ENCODE peak calls at places on chromosomes 4 and X, in eight cellular contexts. O is neural crest cell, L is coronary artery, H is AG04449, M is IMR-90, T is dorsolateral prefrontal cortex, I is BE2C, F is GM10248. Q is an unnamed sample.
A peak's percentile ranks its signal among the peaks of the same experiment; 100 is the strongest.

GRCh38 chr4:163620738-163621137 is 126.2 kb downstream of the TMA16 start:
- DNase-seq in H (no peak), L (no peak), O (no peak), M (no peak), I (no peak), T (no peak), F (no peak), Q (no peak)

GRCh38 chr4:160887668-160888067 is 1276.1 kb downstream of the FSTL5 start:
- DNase-seq in T (no peak), F (no peak), L (no peak), H (no peak), M (no peak), I (no peak), O (no peak), Q (no peak)

GRCh38 chr4:140635606-140636005 is 66.8 kb upstream of the UCP1 start:
- DNase-seq in L (no peak), O (no peak), M (no peak), H (no peak), T (no peak), F (no peak), I (no peak), Q (no peak)

GRCh38 chrX:2907295-2907694 is 21.8 kb downstream of the ARSD start:
- DNase-seq in O (no peak), I (no peak), M (no peak), H (no peak), T (no peak), L (no peak), F (no peak), Q (no peak)

GRCh38 chr4:71449040-71449439 is 110.2 kb downstream of the SLC4A4 start:
- DNase-seq in F (no peak), M (no peak), I (no peak), T (no peak), O (no peak), L (no peak), H (no peak), Q (no peak)

GRCh38 chr4:96315815-96316214 is 475.9 kb downstream of the PDHA2 start:
- DNase-seq in I (peak; percentile 68), L (no peak), T (no peak), O (no peak), F (no peak), M (no peak), H (no peak), Q (no peak)

GRCh38 chr4:234178-234577 is 71.1 kb downstream of the ZNF732 start:
- DNase-seq in O (no peak), H (no peak), T (no peak), F (no peak), I (no peak), M (no peak), L (no peak), Q (no peak)

GRCh38 chrX:74922922-74923321 is 2.3 kb downstream of the NEXMIF start:
- DNase-seq in T (no peak), I (no peak), F (peak; percentile 45), L (no peak), O (no peak), M (no peak), H (no peak), Q (no peak)

GRCh38 chrX:3777416-3777815 is 64.0 kb upstream of the PRKX start:
- DNase-seq in L (no peak), I (no peak), H (no peak), T (no peak), F (no peak), O (no peak), M (no peak), Q (no peak)

GRCh38 chr4:182486895-182487294 is 243.7 kb downstream of the TENM3 start:
- DNase-seq in F (no peak), M (no peak), L (no peak), H (no peak), I (no peak), O (no peak), T (no peak), Q (no peak)

GRCh38 chr4:109434007-109434792 is 585 bp downstream of the SEC24B start:
- DNase-seq in F (peak; percentile 22), I (peak; percentile 42), H (no peak), T (peak; percentile 30), M (peak; percentile 18), L (peak; percentile 72), O (peak; percentile 27), Q (no peak)

GRCh38 chr4:130099159-130099558 is 1003.2 kb downstream of the C4orf33 start:
- DNase-seq in I (no peak), F (no peak), M (no peak), O (no peak), T (no peak), H (no peak), L (no peak), Q (no peak)

GRCh38 chr4:109745830-109746229 is 16.0 kb upstream of the PLA2G12A start:
- DNase-seq in F (no peak), T (no peak), M (no peak), O (no peak), H (no peak), L (no peak), I (no peak), Q (no peak)

GRCh38 chr4:53459548-53459947 is 82.1 kb downstream of the FIP1L1 start:
- DNase-seq in I (no peak), L (no peak), F (no peak), O (no peak), H (no peak), T (no peak), M (peak; percentile 60), Q (no peak)

GRCh38 chr4:150244600-150244999 is 166.4 kb downstream of the DCLK2 start:
- DNase-seq in O (no peak), L (no peak), M (peak; percentile 78), F (no peak), T (no peak), I (no peak), H (no peak), Q (no peak)

GRCh38 chr4:126051709-126052424 is 737.1 kb downstream of the FAT4 start:
- DNase-seq in M (peak; percentile 84), L (no peak), O (no peak), I (no peak), H (peak; percentile 31), T (no peak), F (no peak), Q (no peak)

DNA sequence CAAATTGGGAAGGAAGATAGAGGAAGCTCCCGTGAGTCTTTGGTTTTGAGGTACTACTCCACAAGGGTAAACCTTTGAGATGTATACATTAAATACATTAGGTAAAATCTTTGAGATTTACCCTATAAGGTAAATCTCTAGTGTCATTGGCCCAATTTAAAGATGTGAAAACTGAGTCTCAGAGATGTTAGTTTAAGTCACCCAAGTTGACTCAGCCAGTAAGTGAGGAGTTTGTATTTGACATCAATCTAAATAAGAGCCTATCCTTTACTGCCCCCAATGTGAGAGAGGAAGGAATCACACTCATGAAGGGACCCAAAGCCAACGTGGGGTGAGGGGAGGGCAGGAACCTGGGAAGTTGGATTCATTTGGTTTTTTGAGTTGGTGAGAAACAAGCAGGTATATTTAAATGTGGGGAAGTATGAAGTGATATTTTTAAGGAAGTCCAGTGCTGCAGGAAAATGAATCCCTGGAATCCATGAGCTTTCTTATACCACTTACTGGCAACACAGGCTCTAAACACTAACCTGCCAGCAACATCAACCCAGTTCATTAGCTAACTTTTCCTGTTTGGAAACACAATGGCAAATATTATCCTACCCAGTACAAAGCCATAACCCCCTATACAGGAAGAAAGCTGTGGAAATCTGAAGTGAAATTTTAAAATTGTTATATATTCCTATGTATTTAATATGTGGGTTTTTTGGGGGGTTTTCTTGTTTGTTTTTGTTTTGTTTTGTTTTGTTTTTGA is 55.3 kb downstream of the PALLD start:
- DNase-seq in H (no peak), I (no peak), O (no peak), T (no peak), F (no peak), L (no peak), M (no peak), Q (no peak)
- TF ChIP-seq CTCF in H (no peak), I (peak; percentile 44), O (no peak), T (no peak), F (no peak), L (no peak), M (peak; percentile 17), Q (peak; percentile 12)

GRCh38 chr4:73139245-73139644 is 69.7 kb upstream of the COX18 start:
- DNase-seq in M (no peak), F (no peak), T (no peak), L (no peak), O (no peak), H (no peak), I (no peak), Q (no peak)

GRCh38 chr4:73137121-73137520 is 67.6 kb upstream of the COX18 start:
- DNase-seq in F (no peak), H (no peak), O (no peak), I (no peak), M (no peak), T (no peak), L (no peak), Q (no peak)

GRCh38 chr4:73139991-73140390 is 70.5 kb upstream of the COX18 start:
- DNase-seq in O (no peak), F (no peak), H (no peak), M (peak; percentile 31), T (no peak), L (no peak), I (no peak), Q (no peak)

DNA sequence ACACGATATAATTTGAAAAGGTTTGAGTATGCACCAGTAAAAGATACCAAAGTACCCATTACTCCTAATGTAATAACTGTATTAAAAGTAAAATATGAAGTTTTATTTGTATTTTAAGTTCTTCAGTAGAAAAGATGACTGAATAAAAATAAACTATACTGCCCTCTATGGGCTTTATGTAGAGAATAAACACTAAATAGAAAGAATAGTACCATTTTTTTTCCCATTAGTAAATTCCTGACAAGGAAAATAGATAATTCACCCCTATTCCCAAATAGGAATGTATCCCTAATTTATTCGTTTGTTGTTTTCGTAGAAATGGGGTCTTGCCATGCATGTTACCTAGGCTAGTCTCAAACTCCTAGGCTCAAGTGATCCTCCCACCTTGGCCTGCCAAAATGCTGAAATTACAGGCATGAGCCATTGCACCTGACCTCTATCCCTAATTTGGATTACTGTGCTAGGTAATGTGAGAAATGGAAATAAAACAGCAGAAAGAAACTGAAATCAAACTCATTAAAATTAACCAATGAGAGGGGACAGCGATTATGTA is 73.6 kb upstream of the COX18 start:
- DNase-seq in I (no peak), H (no peak), T (no peak), M (no peak), O (no peak), F (no peak), L (no peak), Q (no peak)
- TF ChIP-seq CTCF in I (no peak), H (no peak), T (peak; percentile 49), M (peak; percentile 31), O (peak; percentile 56), F (no peak), L (no peak), Q (peak; percentile 25)

DNA sequence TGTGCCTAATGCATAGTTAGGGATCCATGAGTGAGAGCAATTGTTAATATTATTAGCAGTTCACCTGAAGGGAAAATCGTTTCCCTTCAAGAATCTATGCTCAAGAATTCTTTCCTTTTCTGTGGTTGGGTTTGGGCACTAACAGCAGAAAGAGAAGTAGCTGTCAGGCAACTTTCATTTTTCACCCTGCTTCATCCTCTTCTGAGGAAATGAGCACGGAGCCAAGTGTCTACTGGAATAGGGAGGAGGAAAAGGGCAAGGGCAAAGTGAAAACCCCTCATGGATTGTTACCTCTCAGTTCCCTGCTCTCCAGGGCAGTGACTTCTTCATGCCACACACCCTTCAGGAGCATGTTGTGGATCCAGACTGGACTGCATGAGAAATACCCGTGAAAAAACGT is 2.6 kb upstream of the HPGDS start:
- DNase-seq in F (no peak), L (no peak), I (no peak), O (no peak), T (no peak), H (no peak), M (no peak), Q (no peak)
- TF ChIP-seq CTCF in F (no peak), L (no peak), I (no peak), O (no peak), T (no peak), H (no peak), M (no peak), Q (no peak)

GRCh38 chr4:113636438-113636818 is 125.1 kb downstream of the CAMK2D start:
- DNase-seq in H (no peak), L (no peak), F (peak; percentile 24), O (no peak), M (no peak), T (no peak), I (no peak), Q (no peak)
- TF ChIP-seq CTCF in H (no peak), L (no peak), F (peak; percentile 45), O (no peak), M (no peak), T (no peak), I (peak; percentile 20), Q (no peak)

Q was measured in D721Med.